ENCODE peak calls at places on chromosomes 7 and 10, in seven cellular contexts. One of them, this sample, is unnamed.

GRCh38 chr10:87771871-87772500 is 46.0 kb downstream of the ATAD1 start:
- DNase-seq in stimulated activated CD8-positive, alpha-beta memory T cell treated with anti-CD3 and anti-CD28 coated beads, Interleukin-2, amount 100 ng/mL, for 48 hours: no peak
- DNase-seq in kidney tubule cell: peak
- DNase-seq in retina: peak
- DNase-seq in progenitor cell of endocrine pancreas: no peak
- DNase-seq in activated naive CD4-positive, alpha-beta T cell: no peak
- DNase-seq in EH: peak
- DNase-seq in this sample: peak

GRCh38 chr10:62742447-62743105 is 61.9 kb upstream of the ADO start:
- DNase-seq in stimulated activated CD8-positive, alpha-beta memory T cell treated with anti-CD3 and anti-CD28 coated beads, Interleukin-2, amount 100 ng/mL, for 48 hours: no peak
- DNase-seq in progenitor cell of endocrine pancreas: no peak
- DNase-seq in activated naive CD4-positive, alpha-beta T cell: no peak
- DNase-seq in EH: peak
- DNase-seq in kidney tubule cell: no peak
- DNase-seq in retina: no peak
- DNase-seq in this sample: no peak

GRCh38 chr10:96046546-96046945 is 3.2 kb downstream of the CCNJ start:
- DNase-seq in activated naive CD4-positive, alpha-beta T cell: no peak
- DNase-seq in stimulated activated CD8-positive, alpha-beta memory T cell treated with anti-CD3 and anti-CD28 coated beads, Interleukin-2, amount 100 ng/mL, for 48 hours: no peak
- DNase-seq in EH: no peak
- DNase-seq in retina: no peak
- DNase-seq in progenitor cell of endocrine pancreas: no peak
- DNase-seq in kidney tubule cell: no peak
- DNase-seq in this sample: no peak

GRCh38 chr10:17272648-17273047 is 44.6 kb downstream of the VIM start:
- DNase-seq in stimulated activated CD8-positive, alpha-beta memory T cell treated with anti-CD3 and anti-CD28 coated beads, Interleukin-2, amount 100 ng/mL, for 48 hours: no peak
- DNase-seq in retina: no peak
- DNase-seq in activated naive CD4-positive, alpha-beta T cell: no peak
- DNase-seq in EH: no peak
- DNase-seq in progenitor cell of endocrine pancreas: no peak
- DNase-seq in kidney tubule cell: no peak
- DNase-seq in this sample: no peak

GRCh38 chr10:4291995-4292394 is 507.0 kb upstream of the KLF6 start:
- DNase-seq in stimulated activated CD8-positive, alpha-beta memory T cell treated with anti-CD3 and anti-CD28 coated beads, Interleukin-2, amount 100 ng/mL, for 48 hours: no peak
- DNase-seq in progenitor cell of endocrine pancreas: no peak
- DNase-seq in EH: no peak
- DNase-seq in retina: no peak
- DNase-seq in kidney tubule cell: no peak
- DNase-seq in activated naive CD4-positive, alpha-beta T cell: no peak
- DNase-seq in this sample: no peak

GRCh38 chr10:126088144-126088543 is 191.8 kb downstream of the FANK1 start:
- DNase-seq in stimulated activated CD8-positive, alpha-beta memory T cell treated with anti-CD3 and anti-CD28 coated beads, Interleukin-2, amount 100 ng/mL, for 48 hours: no peak
- DNase-seq in activated naive CD4-positive, alpha-beta T cell: no peak
- DNase-seq in EH: peak
- DNase-seq in kidney tubule cell: peak
- DNase-seq in progenitor cell of endocrine pancreas: no peak
- DNase-seq in retina: peak
- DNase-seq in this sample: no peak

GRCh38 chr7:22876986-22877729 is 54.5 kb upstream of the TOMM7 start:
- DNase-seq in progenitor cell of endocrine pancreas: no peak
- DNase-seq in activated naive CD4-positive, alpha-beta T cell: no peak
- DNase-seq in kidney tubule cell: no peak
- DNase-seq in stimulated activated CD8-positive, alpha-beta memory T cell treated with anti-CD3 and anti-CD28 coated beads, Interleukin-2, amount 100 ng/mL, for 48 hours: no peak
- DNase-seq in EH: no peak
- DNase-seq in retina: no peak
- DNase-seq in this sample: no peak

GRCh38 chr10:110005716-110006115 is 2.1 kb upstream of the ADD3 start:
- DNase-seq in progenitor cell of endocrine pancreas: peak
- DNase-seq in stimulated activated CD8-positive, alpha-beta memory T cell treated with anti-CD3 and anti-CD28 coated beads, Interleukin-2, amount 100 ng/mL, for 48 hours: no peak
- DNase-seq in activated naive CD4-positive, alpha-beta T cell: no peak
- DNase-seq in retina: peak
- DNase-seq in kidney tubule cell: peak
- DNase-seq in EH: peak
- DNase-seq in this sample: no peak

GRCh38 chr7:155375337-155376277 is 77.9 kb downstream of the INSIG1 start:
- DNase-seq in stimulated activated CD8-positive, alpha-beta memory T cell treated with anti-CD3 and anti-CD28 coated beads, Interleukin-2, amount 100 ng/mL, for 48 hours: no peak
- DNase-seq in retina: peak
- DNase-seq in kidney tubule cell: peak
- DNase-seq in EH: peak
- DNase-seq in progenitor cell of endocrine pancreas: no peak
- DNase-seq in activated naive CD4-positive, alpha-beta T cell: no peak
- DNase-seq in this sample: peak

GRCh38 chr10:47383254-47384147 is 592 bp downstream of the ZNF488 start:
- DNase-seq in activated naive CD4-positive, alpha-beta T cell: no peak
- DNase-seq in kidney tubule cell: no peak
- DNase-seq in progenitor cell of endocrine pancreas: peak
- DNase-seq in EH: no peak
- DNase-seq in stimulated activated CD8-positive, alpha-beta memory T cell treated with anti-CD3 and anti-CD28 coated beads, Interleukin-2, amount 100 ng/mL, for 48 hours: no peak
- DNase-seq in retina: peak
- DNase-seq in this sample: no peak

GRCh38 chr10:126561499-126562208 is 108.8 kb downstream of the C10orf90 start:
- DNase-seq in EH: peak
- DNase-seq in stimulated activated CD8-positive, alpha-beta memory T cell treated with anti-CD3 and anti-CD28 coated beads, Interleukin-2, amount 100 ng/mL, for 48 hours: no peak
- DNase-seq in kidney tubule cell: peak
- DNase-seq in activated naive CD4-positive, alpha-beta T cell: no peak
- DNase-seq in progenitor cell of endocrine pancreas: no peak
- DNase-seq in retina: peak
- DNase-seq in this sample: no peak

GRCh38 chr10:93991596-93992284 is 2.0 kb upstream of the PLCE1 start:
- DNase-seq in kidney tubule cell: peak
- DNase-seq in stimulated activated CD8-positive, alpha-beta memory T cell treated with anti-CD3 and anti-CD28 coated beads, Interleukin-2, amount 100 ng/mL, for 48 hours: no peak
- DNase-seq in activated naive CD4-positive, alpha-beta T cell: no peak
- DNase-seq in EH: peak
- DNase-seq in retina: peak
- DNase-seq in progenitor cell of endocrine pancreas: peak
- DNase-seq in this sample: peak

GRCh38 chr7:149828357-149829309 is 9.5 kb upstream of the ZNF862 start:
- DNase-seq in activated naive CD4-positive, alpha-beta T cell: no peak
- DNase-seq in EH: no peak
- DNase-seq in stimulated activated CD8-positive, alpha-beta memory T cell treated with anti-CD3 and anti-CD28 coated beads, Interleukin-2, amount 100 ng/mL, for 48 hours: no peak
- DNase-seq in progenitor cell of endocrine pancreas: no peak
- DNase-seq in retina: no peak
- DNase-seq in kidney tubule cell: no peak
- DNase-seq in this sample: no peak

GRCh38 chr10:3468919-3469638 is 296.5 kb upstream of the PITRM1 start:
- DNase-seq in EH: peak
- DNase-seq in kidney tubule cell: peak
- DNase-seq in progenitor cell of endocrine pancreas: no peak
- DNase-seq in stimulated activated CD8-positive, alpha-beta memory T cell treated with anti-CD3 and anti-CD28 coated beads, Interleukin-2, amount 100 ng/mL, for 48 hours: no peak
- DNase-seq in retina: no peak
- DNase-seq in activated naive CD4-positive, alpha-beta T cell: no peak
- DNase-seq in this sample: peak

GRCh38 chr10:13526952-13527863 is 1.6 kb downstream of the BEND7 start:
- DNase-seq in retina: no peak
- DNase-seq in stimulated activated CD8-positive, alpha-beta memory T cell treated with anti-CD3 and anti-CD28 coated beads, Interleukin-2, amount 100 ng/mL, for 48 hours: no peak
- DNase-seq in activated naive CD4-positive, alpha-beta T cell: no peak
- DNase-seq in progenitor cell of endocrine pancreas: no peak
- DNase-seq in kidney tubule cell: peak
- DNase-seq in EH: peak
- DNase-seq in this sample: peak

GRCh38 chr10:29189272-29189671 is 99.6 kb upstream of the LYZL1 start:
- DNase-seq in retina: no peak
- DNase-seq in activated naive CD4-positive, alpha-beta T cell: no peak
- DNase-seq in kidney tubule cell: no peak
- DNase-seq in EH: peak
- DNase-seq in progenitor cell of endocrine pancreas: no peak
- DNase-seq in stimulated activated CD8-positive, alpha-beta memory T cell treated with anti-CD3 and anti-CD28 coated beads, Interleukin-2, amount 100 ng/mL, for 48 hours: no peak
- DNase-seq in this sample: no peak

GRCh38 chr7:150503155-150503554 is 11.5 kb upstream of the GIMAP7 start:
- DNase-seq in stimulated activated CD8-positive, alpha-beta memory T cell treated with anti-CD3 and anti-CD28 coated beads, Interleukin-2, amount 100 ng/mL, for 48 hours: no peak
- DNase-seq in progenitor cell of endocrine pancreas: no peak
- DNase-seq in kidney tubule cell: no peak
- DNase-seq in retina: no peak
- DNase-seq in EH: no peak
- DNase-seq in activated naive CD4-positive, alpha-beta T cell: no peak
- DNase-seq in this sample: no peak

GRCh38 chr7:7203813-7204575 is 21.6 kb downstream of the C1GALT1 start:
- DNase-seq in stimulated activated CD8-positive, alpha-beta memory T cell treated with anti-CD3 and anti-CD28 coated beads, Interleukin-2, amount 100 ng/mL, for 48 hours: no peak
- DNase-seq in progenitor cell of endocrine pancreas: no peak
- DNase-seq in activated naive CD4-positive, alpha-beta T cell: no peak
- DNase-seq in EH: no peak
- DNase-seq in retina: no peak
- DNase-seq in kidney tubule cell: no peak
- DNase-seq in this sample: no peak

GRCh38 chr7:73449422-73449821 is 15.8 kb downstream of the FZD9 start:
- DNase-seq in stimulated activated CD8-positive, alpha-beta memory T cell treated with anti-CD3 and anti-CD28 coated beads, Interleukin-2, amount 100 ng/mL, for 48 hours: no peak
- DNase-seq in progenitor cell of endocrine pancreas: no peak
- DNase-seq in activated naive CD4-positive, alpha-beta T cell: no peak
- DNase-seq in EH: no peak
- DNase-seq in kidney tubule cell: no peak
- DNase-seq in retina: no peak
- DNase-seq in this sample: no peak

GRCh38 chr10:124388823-124389612 is 29.7 kb downstream of the OAT start:
- DNase-seq in stimulated activated CD8-positive, alpha-beta memory T cell treated with anti-CD3 and anti-CD28 coated beads, Interleukin-2, amount 100 ng/mL, for 48 hours: peak
- DNase-seq in EH: peak
- DNase-seq in progenitor cell of endocrine pancreas: peak
- DNase-seq in kidney tubule cell: peak
- DNase-seq in activated naive CD4-positive, alpha-beta T cell: peak
- DNase-seq in retina: peak
- DNase-seq in this sample: peak

GRCh38 chr10:97708976-97709745 is 4.4 kb upstream of the MARVELD1 start:
- DNase-seq in retina: peak
- DNase-seq in EH: peak
- DNase-seq in activated naive CD4-positive, alpha-beta T cell: no peak
- DNase-seq in progenitor cell of endocrine pancreas: no peak
- DNase-seq in kidney tubule cell: peak
- DNase-seq in stimulated activated CD8-positive, alpha-beta memory T cell treated with anti-CD3 and anti-CD28 coated beads, Interleukin-2, amount 100 ng/mL, for 48 hours: no peak
- DNase-seq in this sample: peak

GRCh38 chr7:148738737-148739535 is 40.2 kb downstream of the CUL1 start:
- DNase-seq in stimulated activated CD8-positive, alpha-beta memory T cell treated with anti-CD3 and anti-CD28 coated beads, Interleukin-2, amount 100 ng/mL, for 48 hours: no peak
- DNase-seq in progenitor cell of endocrine pancreas: no peak
- DNase-seq in EH: peak
- DNase-seq in kidney tubule cell: peak
- DNase-seq in retina: no peak
- DNase-seq in activated naive CD4-positive, alpha-beta T cell: no peak
- DNase-seq in this sample: no peak

GRCh38 chr7:95209276-95209675 is 115.1 kb downstream of the PON1 start:
- DNase-seq in kidney tubule cell: peak
- DNase-seq in activated naive CD4-positive, alpha-beta T cell: no peak
- DNase-seq in progenitor cell of endocrine pancreas: no peak
- DNase-seq in retina: peak
- DNase-seq in EH: no peak
- DNase-seq in stimulated activated CD8-positive, alpha-beta memory T cell treated with anti-CD3 and anti-CD28 coated beads, Interleukin-2, amount 100 ng/mL, for 48 hours: no peak
- DNase-seq in this sample: no peak

GRCh38 chr7:12222889-12223579 is 11.9 kb downstream of the TMEM106B start:
- DNase-seq in kidney tubule cell: no peak
- DNase-seq in stimulated activated CD8-positive, alpha-beta memory T cell treated with anti-CD3 and anti-CD28 coated beads, Interleukin-2, amount 100 ng/mL, for 48 hours: no peak
- DNase-seq in EH: no peak
- DNase-seq in retina: no peak
- DNase-seq in activated naive CD4-positive, alpha-beta T cell: no peak
- DNase-seq in progenitor cell of endocrine pancreas: no peak
- DNase-seq in this sample: no peak

GRCh38 chr10:115093776-115094361 is 704 bp downstream of the ATRNL1 start:
- DNase-seq in activated naive CD4-positive, alpha-beta T cell: no peak
- DNase-seq in EH: no peak
- DNase-seq in stimulated activated CD8-positive, alpha-beta memory T cell treated with anti-CD3 and anti-CD28 coated beads, Interleukin-2, amount 100 ng/mL, for 48 hours: no peak
- DNase-seq in retina: no peak
- DNase-seq in kidney tubule cell: no peak
- DNase-seq in progenitor cell of endocrine pancreas: peak
- DNase-seq in this sample: no peak

GRCh38 chr10:78065616-78066410 is 32.1 kb downstream of the RPS24 start:
- DNase-seq in kidney tubule cell: no peak
- DNase-seq in EH: no peak
- DNase-seq in activated naive CD4-positive, alpha-beta T cell: no peak
- DNase-seq in progenitor cell of endocrine pancreas: no peak
- DNase-seq in stimulated activated CD8-positive, alpha-beta memory T cell treated with anti-CD3 and anti-CD28 coated beads, Interleukin-2, amount 100 ng/mL, for 48 hours: no peak
- DNase-seq in retina: no peak
- DNase-seq in this sample: peak

GRCh38 chr7:3880221-3880935 is 579.3 kb downstream of the SDK1 start:
- DNase-seq in progenitor cell of endocrine pancreas: no peak
- DNase-seq in kidney tubule cell: no peak
- DNase-seq in retina: peak
- DNase-seq in activated naive CD4-positive, alpha-beta T cell: no peak
- DNase-seq in stimulated activated CD8-positive, alpha-beta memory T cell treated with anti-CD3 and anti-CD28 coated beads, Interleukin-2, amount 100 ng/mL, for 48 hours: no peak
- DNase-seq in EH: no peak
- DNase-seq in this sample: no peak

GRCh38 chr7:7185382-7185989 is 3.1 kb downstream of the C1GALT1 start:
- DNase-seq in EH: no peak
- DNase-seq in progenitor cell of endocrine pancreas: no peak
- DNase-seq in kidney tubule cell: no peak
- DNase-seq in retina: no peak
- DNase-seq in stimulated activated CD8-positive, alpha-beta memory T cell treated with anti-CD3 and anti-CD28 coated beads, Interleukin-2, amount 100 ng/mL, for 48 hours: no peak
- DNase-seq in activated naive CD4-positive, alpha-beta T cell: no peak
- DNase-seq in this sample: no peak

GRCh38 chr10:55629792-55630490 is 731.1 kb downstream of the ZWINT start:
- DNase-seq in kidney tubule cell: peak
- DNase-seq in activated naive CD4-positive, alpha-beta T cell: no peak
- DNase-seq in retina: peak
- DNase-seq in stimulated activated CD8-positive, alpha-beta memory T cell treated with anti-CD3 and anti-CD28 coated beads, Interleukin-2, amount 100 ng/mL, for 48 hours: no peak
- DNase-seq in progenitor cell of endocrine pancreas: peak
- DNase-seq in EH: peak
- DNase-seq in this sample: peak

GRCh38 chr7:27091125-27091524 is 4.7 kb downstream of the HOXA1 start:
- DNase-seq in retina: peak
- DNase-seq in kidney tubule cell: no peak
- DNase-seq in activated naive CD4-positive, alpha-beta T cell: no peak
- DNase-seq in EH: no peak
- DNase-seq in stimulated activated CD8-positive, alpha-beta memory T cell treated with anti-CD3 and anti-CD28 coated beads, Interleukin-2, amount 100 ng/mL, for 48 hours: no peak
- DNase-seq in progenitor cell of endocrine pancreas: no peak
- DNase-seq in this sample: no peak